ENCODE peak calls at places on chromosome 19, in seven cellular contexts. L is OCI-LY7, G is PC-9, J is hepatocyte, Y is MM.1S, F is Karpas-422, T is HCT116. V is an unnamed sample.
A peak's percentile ranks its signal among the peaks of the same experiment; 100 is the strongest.

GRCh38 chr19:30263719-30264440 is 108.3 kb upstream of the ZNF536 start:
- DNase-seq in L (no peak), G (no peak), J (no peak), Y (no peak), F (no peak), T (no peak), V (peak; percentile 11)

GRCh38 chr19:1516395-1516753 is 3.6 kb upstream of the ADAMTSL5 start:
- DNase-seq in L (peak; percentile 56), G (no peak), J (no peak), Y (no peak), F (peak; percentile 72), T (no peak), V (no peak)

GRCh38 chr19:13622727-13623126 is 116.4 kb upstream of the CACNA1A start:
- DNase-seq in L (no peak), G (no peak), J (no peak), Y (no peak), F (no peak), T (no peak), V (no peak)

GRCh38 chr19:11331502-11331901 is 8.0 kb downstream of the RAB3D start:
- DNase-seq in L (no peak), G (no peak), J (no peak), Y (no peak), F (no peak), T (no peak), V (no peak)

GRCh38 chr19:6423499-6424189 is 967 bp downstream of the KHSRP start:
- DNase-seq in L (peak; percentile 41), G (no peak), J (peak; percentile 78), Y (peak; percentile 55), F (peak; percentile 56), T (no peak), V (peak; percentile 81)

GRCh38 chr19:4268816-4269430 is 10.1 kb upstream of the SHD start:
- DNase-seq in L (no peak), G (no peak), J (no peak), Y (no peak), F (peak; percentile 31), T (no peak), V (no peak)

GRCh38 chr19:11192957-11193939 is 4.1 kb downstream of the KANK2 start:
- DNase-seq in L (no peak), G (no peak), J (no peak), Y (no peak), F (no peak), T (no peak), V (no peak)

GRCh38 chr19:296476-297225 is 5.4 kb upstream of the PLPP2 start:
- DNase-seq in L (no peak), G (no peak), J (no peak), Y (peak; percentile 5), F (no peak), T (no peak), V (no peak)

GRCh38 chr19:28489126-28489660 is 723.8 kb downstream of the UQCRFS1 start:
- DNase-seq in L (no peak), G (no peak), J (no peak), Y (no peak), F (no peak), T (no peak), V (no peak)

GRCh38 chr19:28483197-28483596 is 729.8 kb downstream of the UQCRFS1 start:
- DNase-seq in L (no peak), G (no peak), J (no peak), Y (no peak), F (no peak), T (no peak), V (no peak)

GRCh38 chr19:28485300-28485699 is 727.7 kb downstream of the UQCRFS1 start:
- DNase-seq in L (no peak), G (no peak), J (peak; percentile 27), Y (no peak), F (no peak), T (no peak), V (no peak)

GRCh38 chr19:28488006-28488405 is 724.9 kb downstream of the UQCRFS1 start:
- DNase-seq in L (no peak), G (no peak), J (no peak), Y (peak; percentile 88), F (no peak), T (no peak), V (no peak)

GRCh38 chr19:28486934-28487333 is 726.0 kb downstream of the UQCRFS1 start:
- DNase-seq in L (no peak), G (no peak), J (no peak), Y (peak; percentile 73), F (no peak), T (no peak), V (no peak)
- H3K4me3 ChIP-seq in L (no peak overlapping the region), G (no peak overlapping the region), J (no peak overlapping the region), Y (no peak overlapping the region), F (no peak overlapping the region), T (no peak overlapping the region), V (no peak overlapping the region)

DNA sequence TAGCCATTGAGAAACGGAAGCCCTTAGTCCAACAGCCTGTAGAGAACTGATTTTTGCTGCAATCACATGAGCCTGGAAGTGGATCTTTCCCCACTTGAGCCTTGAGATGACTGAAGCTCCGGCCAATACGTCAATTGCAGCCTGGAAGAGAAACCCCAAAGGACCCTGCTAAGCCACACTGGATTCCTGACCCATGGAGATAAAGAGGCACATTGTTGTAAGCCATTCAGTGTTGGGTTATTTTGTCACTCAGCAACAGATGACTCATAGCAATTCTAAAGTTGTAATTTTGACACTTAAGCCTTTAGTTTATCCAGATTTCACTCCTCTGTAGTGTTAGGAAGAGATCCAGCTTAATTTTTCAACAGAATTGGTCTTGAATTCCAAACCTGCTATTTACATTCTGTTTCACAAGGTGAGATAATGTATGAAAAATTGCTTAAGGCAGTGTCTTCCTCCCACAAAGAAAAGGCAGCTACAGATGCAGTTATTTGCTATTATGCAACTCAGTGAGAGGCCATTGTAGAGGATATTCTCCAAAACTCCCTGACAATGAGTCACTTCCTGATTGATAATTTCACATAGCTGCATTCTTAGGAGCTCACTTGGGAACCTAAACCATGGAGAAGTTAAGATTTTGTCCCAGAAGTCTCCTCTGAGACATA is 59.4 kb upstream of the TSHZ3 start:
- DNase-seq in L (no peak), G (no peak), J (peak; percentile 38), Y (no peak), F (no peak), T (no peak), V (peak; percentile 90)
- H3K9me2 ChIP-seq in L (no peaks in the 10 kb centered on the region), G (no peaks in the 10 kb centered on the region), J (no peaks in the 10 kb centered on the region), Y (no peaks in the 10 kb centered on the region), F (no peaks in the 10 kb centered on the region), T (no peaks in the 10 kb centered on the region), V (no peaks in the 10 kb centered on the region)

DNA sequence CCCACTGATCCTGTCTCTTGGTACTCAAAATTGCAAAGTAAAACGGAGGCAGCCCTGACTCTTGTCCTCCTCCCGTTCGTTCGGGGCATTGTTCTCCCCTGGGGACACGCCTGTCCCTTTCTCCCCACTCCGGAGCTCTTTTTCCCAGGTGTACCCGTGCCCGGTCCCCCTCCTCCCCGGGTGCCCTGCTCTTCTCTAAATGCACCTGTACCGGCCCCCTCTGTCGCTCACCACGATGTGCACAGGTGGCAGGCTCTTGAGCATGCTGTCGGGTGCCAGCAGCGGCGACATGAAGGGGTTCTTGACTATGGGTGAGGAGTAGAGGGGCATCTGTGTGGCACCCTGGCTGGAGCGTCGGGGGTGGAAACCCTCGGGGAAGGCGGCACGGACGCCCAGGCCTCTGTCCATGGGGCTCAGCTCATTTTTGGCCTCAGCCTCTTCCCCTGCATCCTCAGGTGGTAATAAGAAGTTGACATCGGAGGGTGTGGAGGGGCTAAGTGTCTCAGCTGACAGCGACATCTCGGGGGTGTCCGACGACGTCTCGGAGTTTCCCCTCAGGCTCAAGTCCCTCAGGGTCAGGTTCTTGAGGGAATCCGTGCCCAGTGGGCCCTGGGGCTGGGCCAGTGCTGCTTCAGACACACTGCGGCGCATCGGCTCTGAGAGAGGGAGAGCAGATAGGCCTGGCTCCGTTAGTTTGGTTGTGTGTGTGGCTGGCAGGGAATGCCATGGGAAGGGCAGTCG is 12.4 kb upstream of the CNFN start:
- DNase-seq in L (no peak), G (peak; percentile 23), J (no peak), Y (no peak), F (no peak), T (no peak), V (no peak)
- H3K4me3 ChIP-seq in L (no peak overlapping the region), G (no peak overlapping the region), J (peak overlapping the region; percentile 82), Y (no peak overlapping the region), F (peak overlapping the region; percentile 65), T (peak overlapping the region; percentile 35), V (peak overlapping the region; percentile 71)

GRCh38 chr19:39146091-39146490 is 20.5 kb downstream of the PAK4 start:
- DNase-seq in L (no peak), G (no peak), J (no peak), Y (no peak), F (no peak), T (no peak), V (no peak)
- H3K9me2 ChIP-seq in L (no peaks in the 10 kb centered on the region), G (no peaks in the 10 kb centered on the region), J (no peaks in the 10 kb centered on the region), Y (no peaks in the 10 kb centered on the region), F (no peaks in the 10 kb centered on the region), T (no peaks in the 10 kb centered on the region), V (no peaks in the 10 kb centered on the region)

DNA sequence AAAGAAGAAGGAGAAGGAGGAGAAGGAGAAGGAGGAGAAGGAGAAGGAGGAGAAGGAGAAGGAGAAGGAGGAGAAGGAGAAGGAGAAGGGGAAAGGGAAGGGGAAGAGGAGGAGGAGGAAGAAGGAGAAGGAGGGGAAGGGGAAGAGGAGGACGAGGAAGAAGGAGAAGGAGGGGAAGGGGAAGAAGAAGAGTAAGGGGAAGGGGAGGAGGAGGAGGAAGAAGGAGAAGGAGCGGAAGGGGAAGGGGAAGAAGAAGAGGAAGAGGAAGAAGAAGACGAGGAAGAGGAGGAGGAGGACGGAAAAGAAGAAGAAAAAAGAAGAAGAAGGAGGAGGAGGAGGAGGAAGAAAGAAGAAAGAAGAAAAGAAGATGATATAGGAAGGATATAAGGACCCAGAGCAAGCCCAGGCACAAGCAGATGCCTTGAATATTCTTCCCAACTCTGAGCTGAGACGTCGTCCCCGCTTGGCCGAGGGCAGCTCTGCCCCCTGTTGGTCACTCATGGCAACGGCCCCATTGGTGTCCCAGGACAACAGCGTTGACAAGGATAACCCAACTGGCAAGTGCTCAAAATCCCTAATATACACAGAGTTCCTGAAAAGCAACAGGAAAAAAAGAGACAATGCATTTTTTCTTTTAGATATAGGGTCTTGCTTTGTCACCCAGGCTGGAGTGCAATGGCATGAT is 30.6 kb upstream of the IGSF23 start:
- DNase-seq in L (peak; percentile 6), G (no peak), J (no peak), Y (no peak), F (peak; percentile 62), T (peak; percentile 36), V (peak; percentile 61)
- H3K4me3 ChIP-seq in L (no peak overlapping the region), G (no peak overlapping the region), J (no peak overlapping the region), Y (no peak overlapping the region), F (no peak overlapping the region), T (no peak overlapping the region), V (no peak overlapping the region)

V was measured in GM23248.